ENCODE peak calls at places on chromosomes 7 and 10, in seven cellular contexts. G is ovary, A is adrenal gland, P is esophagus muscularis mucosa, U is left ventricle myocardium inferior, F is OCI-LY7, L is fibroblast of lung. Q is an unnamed sample.

GRCh38 chr10:49744091-49744685 is 17.9 kb downstream of the OGDHL start:
- DNase-seq in G (no peak), A (no peak), P (no peak), U (no peak), F (no peak), L (no peak), Q (no peak)

GRCh38 chr10:99548041-99548530 is 15.3 kb downstream of the NKX2-3 start:
- DNase-seq in G (no peak), A (no peak), P (no peak), U (no peak), F (peak; percentile 25), L (peak; percentile 32), Q (peak; percentile 31)

GRCh38 chr7:30327813-30328212 is 43.4 kb downstream of the ZNRF2 start:
- DNase-seq in G (no peak), A (no peak), P (no peak), U (no peak), F (no peak), L (peak; percentile 56), Q (no peak)

GRCh38 chr10:112004075-112004474 is 179.5 kb downstream of the GPAM start:
- DNase-seq in G (no peak), A (no peak), P (peak; percentile 83), U (no peak), F (no peak), L (no peak), Q (no peak)

GRCh38 chr7:4123823-4124222 is 558.3 kb upstream of the FOXK1 start:
- DNase-seq in G (no peak), A (no peak), P (no peak), U (no peak), F (no peak), L (peak; percentile 32), Q (no peak)

GRCh38 chr7:36278767-36279171 is 110.9 kb upstream of the ANLN start:
- DNase-seq in G (no peak), A (peak; percentile 5), P (peak; percentile 57), U (no peak), F (no peak), L (peak; percentile 82), Q (no peak)

GRCh38 chr7:130009848-130010688 is 41.1 kb downstream of the ZC3HC1 start:
- DNase-seq in G (peak; percentile 24), A (peak; percentile 46), P (no peak), U (no peak), F (no peak), L (peak; percentile 90), Q (peak; percentile 44)

GRCh38 chr7:68238204-68238805 is 1241.7 kb downstream of the TYW1 start:
- DNase-seq in G (no peak), A (no peak), P (no peak), U (no peak), F (no peak), L (no peak), Q (no peak)

GRCh38 chr10:99984201-99984600 is 25.5 kb downstream of the DNMBP start:
- DNase-seq in G (no peak), A (no peak), P (no peak), U (no peak), F (no peak), L (peak; percentile 55), Q (no peak)

GRCh38 chr7:105387621-105388372 is 924 bp downstream of the SRPK2 start:
- DNase-seq in G (peak; percentile 65), A (peak; percentile 65), P (peak; percentile 92), U (peak; percentile 67), F (peak; percentile 54), L (peak; percentile 54), Q (peak; percentile 65)

GRCh38 chr10:30022590-30022989 is 36.8 kb downstream of the JCAD start:
- DNase-seq in G (no peak), A (no peak), P (no peak), U (no peak), F (no peak), L (no peak), Q (no peak)

GRCh38 chr7:131487217-131487616 is 69.2 kb downstream of the PODXL start:
- DNase-seq in G (no peak), A (no peak), P (no peak), U (no peak), F (no peak), L (no peak), Q (no peak)

GRCh38 chr7:108147031-108147563 is 16.9 kb upstream of the LAMB4 start:
- DNase-seq in G (peak; percentile 24), A (peak; percentile 26), P (no peak), U (no peak), F (no peak), L (no peak), Q (no peak)

GRCh38 chr10:116470071-116470470 is 42.4 kb downstream of the PNLIPRP3 start:
- DNase-seq in G (no peak), A (no peak), P (no peak), U (no peak), F (no peak), L (peak; percentile 15), Q (no peak)

GRCh38 chr7:127918130-127918529 is 113.1 kb downstream of the LRRC4 start:
- DNase-seq in G (no peak), A (no peak), P (no peak), U (no peak), F (no peak), L (no peak), Q (no peak)

GRCh38 chr10:784759-785538 is 95.5 kb upstream of the DIP2C start:
- DNase-seq in G (peak; percentile 60), A (peak; percentile 81), P (peak; percentile 92), U (peak; percentile 42), F (no peak), L (peak; percentile 84), Q (no peak)

GRCh38 chr7:134619627-134620331 is 26.9 kb upstream of the BPGM start:
- DNase-seq in G (no peak), A (no peak), P (no peak), U (no peak), F (no peak), L (peak; percentile 96), Q (no peak)

GRCh38 chr10:19194866-19195265 is 146.3 kb downstream of the MALRD1 start:
- DNase-seq in G (no peak), A (no peak), P (no peak), U (no peak), F (no peak), L (no peak), Q (no peak)

GRCh38 chr7:82175319-82175718 is 268.3 kb downstream of the CACNA2D1 start:
- DNase-seq in G (no peak), A (no peak), P (no peak), U (no peak), F (no peak), L (no peak), Q (no peak)

GRCh38 chr10:6108631-6109443 is 20.0 kb downstream of the RBM17 start:
- DNase-seq in G (no peak), A (no peak), P (no peak), U (no peak), F (peak; percentile 68), L (peak; percentile 36), Q (peak; percentile 22)
- H3K27ac ChIP-seq in G (no peak overlapping the region), A (no peak overlapping the region), P (no peak overlapping the region), U (no peak overlapping the region), F (no peak overlapping the region), L (no peak overlapping the region), Q (peak overlapping the region; percentile 35)

DNA sequence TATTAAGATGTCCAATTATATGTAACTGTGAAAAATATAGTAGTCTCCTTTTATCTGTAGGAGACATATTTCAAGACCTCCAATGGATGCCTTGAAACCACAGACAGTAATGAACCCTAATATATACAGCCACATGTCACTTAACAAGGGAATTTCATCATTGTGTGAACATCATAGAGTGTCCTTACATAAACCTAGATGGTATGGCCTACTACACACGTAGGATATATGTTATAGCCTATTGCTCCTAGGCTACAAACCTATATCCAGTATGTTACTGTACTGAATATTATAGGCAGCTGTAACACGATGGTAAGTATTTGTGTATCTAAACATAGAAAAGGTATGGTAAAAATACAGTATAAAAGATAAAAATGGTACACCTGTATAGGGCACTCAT is 32.4 kb downstream of the MTPN start:
- DNase-seq in G (no peak), A (no peak), P (no peak), U (no peak), F (no peak), L (no peak), Q (no peak)
- H3K4me1 ChIP-seq in G (peaks cover 3% of the 10 kb centered on the region), A (no peaks in the 10 kb centered on the region), P (peaks cover 8% of the 10 kb centered on the region), U (peaks cover 54% of the 10 kb centered on the region), F (peaks cover 36% of the 10 kb centered on the region), L (no peaks in the 10 kb centered on the region), Q (peaks cover 1% of the 10 kb centered on the region)

GRCh38 chr7:148385009-148385682 is 205.4 kb upstream of the C7orf33 start:
- DNase-seq in G (no peak), A (no peak), P (peak; percentile 64), U (no peak), F (no peak), L (no peak), Q (no peak)

GRCh38 chr7:148395292-148395691 is 195.3 kb upstream of the C7orf33 start:
- DNase-seq in G (no peak), A (no peak), P (peak; percentile 57), U (no peak), F (no peak), L (no peak), Q (no peak)

GRCh38 chr7:148395990-148396716 is 194.4 kb upstream of the C7orf33 start:
- DNase-seq in G (no peak), A (no peak), P (peak; percentile 78), U (no peak), F (no peak), L (no peak), Q (no peak)

GRCh38 chr7:148394582-148394981 is 196.0 kb upstream of the C7orf33 start:
- DNase-seq in G (no peak), A (no peak), P (peak; percentile 26), U (no peak), F (no peak), L (no peak), Q (no peak)

DNA sequence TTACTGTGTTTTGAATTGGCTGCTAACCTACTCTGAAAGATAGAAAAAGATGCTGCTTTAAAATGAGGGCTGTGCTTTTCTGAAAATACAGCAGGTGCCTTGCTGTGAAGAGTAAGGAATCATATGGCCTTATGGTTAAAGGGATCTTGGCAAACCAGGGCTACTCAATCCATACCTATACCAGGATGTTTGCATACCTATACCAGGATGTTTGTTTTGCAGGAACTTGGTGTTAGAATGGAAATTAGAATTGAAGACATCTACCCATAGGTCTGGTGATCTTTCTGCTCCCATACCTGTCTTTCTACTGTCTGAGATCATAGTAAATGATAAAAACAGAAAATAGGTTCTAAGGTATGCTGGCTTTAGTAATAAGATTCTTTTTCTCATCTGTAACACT is 200.2 kb upstream of the C7orf33 start:
- DNase-seq in G (no peak), A (no peak), P (no peak), U (no peak), F (no peak), L (no peak), Q (no peak)
- H3K27ac ChIP-seq in G (no peak overlapping the region), A (no peak overlapping the region), P (no peak overlapping the region), U (no peak overlapping the region), F (no peak overlapping the region), L (no peak overlapping the region), Q (no peak overlapping the region)

GRCh38 chr10:6091630-6092029 is 2.8 kb downstream of the RBM17 start:
- DNase-seq in G (no peak), A (no peak), P (no peak), U (no peak), F (peak; percentile 53), L (peak; percentile 23), Q (no peak)
- H3K4me1 ChIP-seq in G (peaks cover 26% of the 10 kb centered on the region), A (peaks cover 60% of the 10 kb centered on the region), P (peaks cover 68% of the 10 kb centered on the region), U (peaks cover 95% of the 10 kb centered on the region), F (peaks cover 53% of the 10 kb centered on the region), L (peaks cover 6% of the 10 kb centered on the region), Q (peaks cover 78% of the 10 kb centered on the region)

GRCh38 chr10:79354615-79355014 is 7.3 kb downstream of the PPIF start:
- DNase-seq in G (no peak), A (no peak), P (no peak), U (no peak), F (no peak), L (no peak), Q (no peak)
- H3K27ac ChIP-seq in G (no peak overlapping the region), A (no peak overlapping the region), P (no peak overlapping the region), U (no peak overlapping the region), F (no peak overlapping the region), L (no peak overlapping the region), Q (no peak overlapping the region)